ENCODE peak calls at places on chromosomes 3 and 15, in five cellular contexts. X is left ventricle myocardium inferior; E is kidney glomerular epithelial cell; U is AG09319; F is stimulated activated CD4-positive, alpha-beta T cell treated with anti-CD3 and anti-CD28 coated beads, Interleukin-12 subunit alpha, Interleukin-12 subunit beta, amount 100 ng/mL, for 48 hours. S is an unnamed sample.

GRCh38 chr15:100762289-100762688 is 117.3 kb upstream of the ALDH1A3 start:
- DNase-seq in F (no peak), X (no peak), E (no peak), U (no peak), S (no peak)

GRCh38 chr3:57855281-57855680 is 99.2 kb downstream of the SLMAP start:
- DNase-seq in X (no peak), U (no peak), F (no peak), E (no peak), S (no peak)

GRCh38 chr3:10273697-10274305 is 18.9 kb downstream of the GHRL start:
- DNase-seq in X (no peak), U (no peak), F (no peak), E (peak; percentile 26), S (no peak)

GRCh38 chr3:102161362-102162006 is 273.3 kb upstream of the ZPLD1 start:
- DNase-seq in F (no peak), X (no peak), U (no peak), E (no peak), S (no peak)

GRCh38 chr15:92869263-92869940 is 30.7 kb upstream of the CHD2 start:
- DNase-seq in E (peak; percentile 29), U (no peak), F (no peak), X (no peak), S (no peak)

GRCh38 chr3:141894524-141895176 is 18.2 kb downstream of the ATP1B3 start:
- DNase-seq in X (no peak), F (no peak), E (peak; percentile 25), U (peak; percentile 61), S (no peak)

GRCh38 chr3:189512039-189512438 is 119.2 kb upstream of the TP63 start:
- DNase-seq in X (no peak), F (no peak), U (no peak), E (no peak), S (no peak)

GRCh38 chr3:49563040-49563578 is 8.8 kb downstream of the BSN start:
- DNase-seq in F (no peak), E (no peak), U (no peak), X (no peak), S (no peak)

GRCh38 chr3:19399356-19399755 is 251.0 kb downstream of the KCNH8 start:
- DNase-seq in X (no peak), U (no peak), F (no peak), E (no peak), S (no peak)

GRCh38 chr15:99845009-99845408 is 111.8 kb upstream of the LYSMD4 start:
- DNase-seq in E (no peak), F (no peak), U (no peak), X (no peak), S (peak; percentile 34)

GRCh38 chr3:51819709-51820406 is 40.8 kb upstream of the IQCF6 start:
- DNase-seq in F (no peak), U (no peak), X (no peak), E (no peak), S (no peak)

GRCh38 chr15:65863106-65863505 is 6.2 kb upstream of the RAB11A start:
- DNase-seq in X (no peak), F (no peak), U (no peak), E (no peak), S (no peak)

GRCh38 chr3:127258733-127259132 is 29.1 kb downstream of the PRR20G start:
- DNase-seq in E (no peak), U (no peak), X (no peak), F (no peak), S (no peak)

GRCh38 chr3:138833908-138834358 is 795 bp downstream of the PIK3CB start:
- DNase-seq in U (no peak), E (no peak), X (no peak), F (no peak), S (peak; percentile 35)

GRCh38 chr3:65729553-65729952 is 309.2 kb downstream of the MAGI1 start:
- DNase-seq in E (no peak), F (no peak), X (no peak), U (peak; percentile 94), S (no peak)

GRCh38 chr15:89533861-89534544 is 37.6 kb upstream of the RHCG start:
- DNase-seq in X (no peak), F (no peak), U (no peak), E (no peak), S (no peak)

GRCh38 chr3:61627768-61628185 is 66.4 kb downstream of the PTPRG start:
- DNase-seq in U (peak; percentile 70), E (peak; percentile 75), X (no peak), F (no peak), S (no peak)

GRCh38 chr3:185717121-185717520 is 107.7 kb downstream of the IGF2BP2 start:
- DNase-seq in E (peak; percentile 33), X (no peak), U (peak; percentile 54), F (no peak), S (no peak)

S was measured in stimulated activated naive CD8-positive, alpha-beta T cell treated with anti-CD3 and anti-CD28 coated beads, Interleukin-15, amount 100 ng/mL, for 72 hours.